ENCODE peak calls at places on chromosomes 6 and 20, in ten cellular contexts. Q is H1, P is HepG2, C is GM12878, M is upper lobe of left lung, Y is sigmoid colon, N is stomach, H is K562, A is esophagus muscularis mucosa, U is suprapubic skin. E is an unnamed sample.

GRCh38 chr6:128882991-128883571 is at the start of gene LAMA2:
- DNase-seq in H (no peak), M (peak), Q (peak), Y (peak), A (peak), P (peak), N (peak), U (peak), C (no peak), E (peak)

GRCh38 chr6:123565529-123565928 is 71.2 kb downstream of the TRDN start:
- DNase-seq in Y (no peak), C (no peak), A (no peak), N (no peak), H (no peak), Q (no peak), P (no peak), M (peak), U (no peak), E (no peak)

GRCh38 chr6:41682497-41682961 is 44.3 kb downstream of the MDFI start:
- DNase-seq in A (no peak), H (no peak), U (no peak), C (no peak), N (peak), Q (no peak), P (no peak), Y (no peak), M (peak), E (no peak)

GRCh38 chr6:1554881-1555569 is 54.7 kb upstream of the FOXC1 start:
- DNase-seq in M (peak), P (no peak), A (no peak), H (peak), C (no peak), U (peak), Q (no peak), N (peak), Y (peak), E (peak)

GRCh38 chr20:11810316-11811130 is 107.2 kb upstream of the BTBD3 start:
- DNase-seq in P (no peak), U (no peak), N (no peak), Y (no peak), A (no peak), H (no peak), M (no peak), Q (no peak), C (no peak), E (no peak)

GRCh38 chr6:53112404-53112803 is 36.2 kb downstream of the GCM1 start:
- DNase-seq in C (no peak), M (no peak), N (peak), H (no peak), P (peak), Q (no peak), U (no peak), A (no peak), Y (no peak), E (peak)

GRCh38 chr20:39349240-39349639 is 387.1 kb downstream of the DHX35 start:
- DNase-seq in M (no peak), Q (no peak), U (no peak), P (no peak), N (no peak), Y (no peak), H (no peak), C (no peak), A (no peak), E (no peak)

GRCh38 chr6:30672445-30673253 is at the start of gene DHX16:
- DNase-seq in M (peak), U (peak), A (peak), Q (peak), Y (peak), N (peak), C (peak), H (peak), P (peak), E (peak)

GRCh38 chr6:33822575-33823395 is 19.0 kb upstream of the MLN start:
- DNase-seq in N (no peak), P (peak), Y (no peak), U (no peak), Q (peak), M (no peak), C (no peak), A (no peak), H (peak), E (no peak)

GRCh38 chr6:104325341-104326172 is 534.2 kb downstream of the HACE1 start:
- DNase-seq in Y (no peak), N (no peak), M (no peak), A (no peak), H (no peak), U (no peak), P (no peak), C (no peak), Q (no peak), E (no peak)

GRCh38 chr6:38493929-38494547 is 145.7 kb downstream of the BTBD9 start:
- DNase-seq in C (peak), Y (peak), Q (peak), H (peak), U (peak), M (no peak), P (peak), N (peak), A (peak), E (peak)

GRCh38 chr20:16350465-16350864 is 222.8 kb downstream of the KIF16B start:
- DNase-seq in U (no peak), Q (no peak), C (no peak), A (no peak), P (no peak), M (no peak), Y (no peak), N (no peak), H (no peak), E (no peak)

GRCh38 chr6:38215225-38215624 is 395.7 kb downstream of the ZFAND3 start:
- DNase-seq in A (peak), C (no peak), Q (no peak), H (no peak), M (no peak), Y (no peak), P (no peak), N (no peak), U (no peak), E (no peak)

GRCh38 chr6:127841811-127842210 is 59.0 kb downstream of the THEMIS start:
- DNase-seq in Y (no peak), U (no peak), M (no peak), P (no peak), N (no peak), C (no peak), Q (no peak), A (no peak), H (no peak), E (no peak)

GRCh38 chr20:32356935-32357868 is 929 bp upstream of the ASXL1 start:
- DNase-seq in P (peak), M (no peak), Y (no peak), A (no peak), H (no peak), U (no peak), Q (no peak), N (no peak), C (peak), E (peak)

GRCh38 chr6:119313937-119314893 is 35.3 kb downstream of the MAN1A1 start:
- DNase-seq in U (no peak), N (no peak), M (no peak), H (no peak), P (no peak), Q (no peak), A (no peak), Y (no peak), C (peak), E (peak)

GRCh38 chr20:42401598-42401997 is 783.4 kb upstream of the CHD6 start:
- DNase-seq in M (no peak), N (no peak), P (no peak), Y (no peak), Q (no peak), C (no peak), A (peak), U (no peak), H (no peak), E (no peak)

GRCh38 chr6:27230758-27231111 is 16.8 kb upstream of the PRSS16 start:
- DNase-seq in M (no peak), H (no peak), Q (no peak), Y (no peak), U (no peak), P (no peak), A (no peak), N (no peak), C (no peak), E (no peak)

GRCh38 chr6:72149715-72150114 is 263.4 kb downstream of the RIMS1 start:
- DNase-seq in H (no peak), M (no peak), P (no peak), C (no peak), Y (no peak), Q (no peak), N (no peak), U (no peak), A (no peak), E (no peak)

GRCh38 chr20:24718696-24719095 is 230.4 kb upstream of the CST7 start:
- DNase-seq in Y (no peak), A (peak), U (no peak), M (no peak), N (no peak), Q (no peak), C (no peak), H (no peak), P (no peak), E (no peak)

GRCh38 chr20:539848-540247 is 3.7 kb downstream of the CSNK2A1 start:
- DNase-seq in Q (no peak), H (peak), A (no peak), Y (no peak), M (no peak), C (no peak), P (peak), U (no peak), N (no peak), E (no peak)

GRCh38 chr20:4603724-4604123 is 118.0 kb upstream of the PRND start:
- DNase-seq in Y (no peak), Q (no peak), U (no peak), P (no peak), C (no peak), M (no peak), A (peak), N (no peak), H (no peak), E (no peak)

GRCh38 chr6:151911401-151911800 is 103.9 kb downstream of the ESR1 start:
- DNase-seq in P (no peak), U (no peak), H (no peak), N (no peak), M (no peak), A (no peak), C (no peak), Y (no peak), Q (no peak), E (no peak)

GRCh38 chr6:24078200-24078599 is 47.8 kb upstream of the NRSN1 start:
- DNase-seq in Y (no peak), Q (no peak), P (no peak), A (no peak), C (no peak), U (no peak), M (no peak), H (no peak), N (no peak), E (no peak)

GRCh38 chr6:71567562-71567961 is 279.0 kb downstream of the OGFRL1 start:
- DNase-seq in N (no peak), Q (no peak), H (no peak), P (no peak), U (no peak), A (no peak), Y (no peak), C (no peak), M (no peak), E (no peak)

GRCh38 chr6:30757261-30757935 is 13.1 kb upstream of the IER3 start:
- DNase-seq in C (no peak), P (no peak), M (no peak), H (no peak), Q (no peak), N (no peak), Y (no peak), U (no peak), A (no peak), E (no peak)

GRCh38 chr6:53343092-53343491 is 5.7 kb downstream of the ELOVL5 start:
- DNase-seq in U (no peak), Y (no peak), M (no peak), P (no peak), Q (no peak), A (no peak), N (no peak), C (no peak), H (no peak), E (no peak)

GRCh38 chr20:53597085-53597482 is 3.4 kb upstream of the ZNF217 start:
- DNase-seq in H (no peak), U (no peak), Q (no peak), Y (no peak), M (no peak), C (no peak), P (peak), A (no peak), N (peak), E (no peak)

GRCh38 chr20:53599039-53599362 is 5.4 kb upstream of the ZNF217 start:
- DNase-seq in Y (no peak), A (no peak), H (no peak), N (no peak), M (no peak), P (no peak), U (no peak), Q (no peak), C (no peak), E (no peak)

GRCh38 chr20:53598140-53599038 is 4.8 kb upstream of the ZNF217 start:
- DNase-seq in A (no peak), N (peak), H (no peak), U (peak), C (no peak), P (no peak), M (no peak), Q (no peak), Y (peak), E (no peak)

GRCh38 chr20:53599378-53599777 is 5.7 kb upstream of the ZNF217 start:
- DNase-seq in Y (peak), U (peak), P (no peak), M (no peak), H (no peak), C (no peak), N (peak), Q (no peak), A (no peak), E (no peak)

GRCh38 chr20:53597521-53598120 is 4.0 kb upstream of the ZNF217 start:
- DNase-seq in C (no peak), M (no peak), P (no peak), H (no peak), U (peak), Y (no peak), A (no peak), Q (no peak), N (no peak), E (no peak)
- TF ChIP-seq POLR2A in C (no peak), M (no peak), P (no peak), H (no peak), U (no peak), Y (peak), A (no peak), Q (no peak), N (no peak), E (peak)

GRCh38 chr6:158705386-158706126 is 55.7 kb downstream of the SYTL3 start:
- DNase-seq in Y (peak), N (no peak), M (no peak), Q (no peak), A (no peak), P (no peak), H (no peak), U (no peak), C (no peak), E (no peak)

GRCh38 chr6:158703121-158703839 is 53.4 kb downstream of the SYTL3 start:
- DNase-seq in A (no peak), Q (no peak), Y (peak), N (no peak), U (no peak), M (peak), C (no peak), P (no peak), H (no peak), E (no peak)

GRCh38 chr6:158706369-158706982 is 56.6 kb downstream of the SYTL3 start:
- DNase-seq in C (no peak), N (peak), P (peak), Y (peak), H (peak), U (no peak), M (no peak), Q (no peak), A (no peak), E (peak)

GRCh38 chr6:158707120-158707519 is 57.3 kb downstream of the SYTL3 start:
- DNase-seq in U (no peak), Q (no peak), C (no peak), Y (peak), P (no peak), A (no peak), N (peak), M (no peak), H (peak), E (peak)

GRCh38 chr6:158703840-158704822 is 54.3 kb downstream of the SYTL3 start:
- DNase-seq in Y (peak), M (peak), U (peak), H (peak), P (peak), C (no peak), N (peak), A (peak), Q (peak), E (peak)
- TF ChIP-seq POLR2AphosphoS5 in Y (no peak), M (peak), U (no peak), H (peak), P (no peak), C (no peak), N (peak), A (peak), Q (no peak), E (peak)

DNA sequence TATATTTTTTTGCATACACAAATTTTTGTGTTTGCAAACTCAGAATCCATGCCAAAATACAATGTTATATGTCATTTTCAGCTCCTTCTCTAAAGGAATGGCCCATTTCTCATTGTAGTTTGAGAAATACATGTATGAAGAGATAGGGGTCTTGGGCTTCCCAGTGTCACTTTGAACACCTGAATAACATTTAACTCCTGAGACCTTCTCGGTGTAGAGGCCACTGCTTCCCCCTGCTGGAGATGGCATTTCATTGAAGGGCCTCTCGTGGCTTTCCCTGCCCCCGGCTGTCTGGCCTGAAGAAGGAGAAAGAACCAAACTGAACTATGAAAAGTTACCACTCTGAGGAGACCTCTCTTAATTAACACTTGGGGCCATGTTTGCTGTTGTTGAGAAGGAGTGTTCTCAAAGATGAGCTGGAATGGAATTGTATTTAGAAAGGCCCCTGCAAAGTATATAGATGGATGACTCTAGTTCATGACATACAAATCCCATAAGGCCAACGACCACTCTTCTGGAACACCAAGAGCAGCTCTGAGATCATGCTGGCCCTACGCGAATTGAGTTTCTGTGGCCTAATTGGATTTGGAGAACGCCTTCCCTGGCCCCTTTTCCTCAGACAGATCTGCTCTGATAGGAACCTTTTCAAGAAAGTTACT is 58.8 kb downstream of the VAPB start:
- DNase-seq in N (peak), Y (no peak), Q (no peak), C (no peak), A (no peak), H (peak), P (peak), U (no peak), M (no peak), E (peak)
- TF ChIP-seq EP300 in N (no peak), Y (no peak), Q (no peak), C (no peak), A (no peak), H (no peak), P (no peak), U (no peak), M (no peak), E (no peak)

DNA sequence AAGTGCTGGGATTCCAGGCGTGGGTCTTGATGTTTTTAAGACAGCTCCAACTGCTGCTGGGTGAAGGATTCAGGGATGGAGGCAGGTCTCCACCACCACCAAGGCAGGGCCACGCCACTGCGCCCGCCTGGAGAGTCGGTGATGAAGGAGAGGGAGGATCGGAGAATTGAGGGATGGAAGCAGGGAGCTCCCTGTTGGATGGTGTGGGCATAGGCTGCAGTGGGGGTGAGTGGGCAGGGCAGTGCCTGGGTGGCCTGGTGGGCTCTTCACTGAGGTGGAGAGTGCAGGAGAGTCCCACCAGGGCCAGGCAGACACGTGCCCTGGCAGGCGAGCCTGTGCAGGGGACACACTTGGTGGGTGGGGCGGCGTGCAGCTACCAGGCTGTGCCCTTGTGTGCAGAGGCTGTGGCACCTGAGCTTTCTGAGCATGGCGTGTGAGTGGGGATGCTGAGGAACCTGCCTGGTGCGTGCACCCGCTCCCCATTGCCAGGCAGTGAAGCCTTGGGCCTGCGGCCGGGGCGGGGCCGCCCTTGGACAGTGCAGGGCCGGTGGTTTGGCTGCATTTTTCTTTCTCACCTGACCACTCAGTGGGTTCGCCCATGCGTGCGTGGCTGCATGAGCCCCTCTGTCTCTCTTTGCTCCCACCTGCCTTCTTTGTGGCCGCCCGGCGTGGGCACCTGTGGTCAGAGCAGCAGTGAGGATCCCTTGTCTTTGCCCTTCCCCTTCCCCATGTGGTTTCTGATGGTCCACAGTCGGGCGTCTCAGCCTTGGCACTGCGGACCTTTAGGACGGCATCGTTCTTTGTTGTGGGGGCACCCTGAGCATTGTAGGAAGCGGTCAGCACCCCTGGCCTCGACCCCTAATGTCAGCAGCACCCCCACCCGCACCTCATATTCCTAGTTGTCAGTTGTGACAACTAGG is 11.3 kb downstream of the RBM38 start:
- DNase-seq in H (no peak), U (no peak), A (no peak), Y (peak), P (no peak), M (peak), Q (no peak), C (no peak), N (no peak), E (no peak)
- TF ChIP-seq POLR2A in H (no peak), U (no peak), A (no peak), Y (no peak), P (no peak), M (no peak), Q (no peak), C (peak), N (no peak), E (no peak)

GRCh38 chr20:41141153-41141815 is 3.9 kb downstream of the PLCG1 start:
- DNase-seq in P (peak), Q (no peak), U (no peak), A (no peak), M (peak), N (no peak), C (no peak), Y (peak), H (peak), E (peak)
- TF ChIP-seq POLR2AphosphoS5 in P (no peak), Q (no peak), U (no peak), A (peak), M (peak), N (peak), C (no peak), Y (peak), H (no peak), E (no peak)

DNA sequence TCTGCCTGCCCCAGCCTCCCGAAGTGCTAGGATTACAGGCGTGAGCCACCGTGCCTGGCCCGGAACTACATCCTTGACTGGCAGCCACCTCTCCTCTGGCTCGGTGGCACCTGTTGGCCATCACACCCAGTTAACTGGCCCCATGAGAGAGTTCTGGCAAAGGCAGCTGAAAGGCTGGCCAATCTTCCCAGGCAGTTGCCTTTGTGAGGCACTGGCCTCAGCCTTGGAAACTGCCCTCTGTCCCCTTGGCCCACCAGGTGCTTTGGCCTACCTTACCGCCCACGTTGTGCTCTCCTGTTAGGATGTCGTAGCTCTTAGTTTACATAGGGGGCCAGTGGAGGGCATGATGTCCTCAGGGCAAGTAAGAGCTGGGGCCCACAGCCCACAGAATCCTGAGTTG is 9.6 kb upstream of the MANBAL start:
- DNase-seq in Y (no peak), A (no peak), N (no peak), P (no peak), H (no peak), M (no peak), C (no peak), U (no peak), Q (no peak), E (no peak)
- TF ChIP-seq EP300 in Y (no peak), A (no peak), N (no peak), P (no peak), H (no peak), M (no peak), C (no peak), U (no peak), Q (no peak), E (no peak)